ENCODE peak calls at places on chromosome 11, in ten cellular contexts. One of them, this sample, is unnamed.

GRCh38 chr11:92948116-92948515 is 21.3 kb upstream of the MTNR1B start:
- DNase-seq in GM12865: no peak
- DNase-seq in choroid plexus epithelial cell: no peak
- DNase-seq in RWPE2: no peak
- DNase-seq in HFF-Myc: no peak
- DNase-seq in IMR-90: no peak
- DNase-seq in NB4: no peak
- DNase-seq in HL-60: no peak
- DNase-seq in epithelial cell of esophagus: no peak
- DNase-seq in ovary: no peak
- DNase-seq in this sample: no peak

GRCh38 chr11:825366-826231 is 2.1 kb upstream of the CRACR2B start:
- DNase-seq in GM12865: no peak
- DNase-seq in choroid plexus epithelial cell: no peak
- DNase-seq in RWPE2: no peak
- DNase-seq in HFF-Myc: no peak
- DNase-seq in IMR-90: no peak
- DNase-seq in NB4: no peak
- DNase-seq in HL-60: no peak
- DNase-seq in epithelial cell of esophagus: no peak
- DNase-seq in ovary: no peak
- DNase-seq in this sample: no peak

GRCh38 chr11:35040221-35040942 is 98.6 kb upstream of the CD44 start:
- DNase-seq in GM12865: peak
- DNase-seq in choroid plexus epithelial cell: peak
- DNase-seq in RWPE2: no peak
- DNase-seq in HFF-Myc: no peak
- DNase-seq in IMR-90: peak
- DNase-seq in NB4: peak
- DNase-seq in HL-60: peak
- DNase-seq in epithelial cell of esophagus: peak
- DNase-seq in ovary: no peak
- DNase-seq in this sample: peak

GRCh38 chr11:64893194-64894069 is 15.0 kb upstream of the EHD1 start:
- DNase-seq in GM12865: no peak
- DNase-seq in choroid plexus epithelial cell: no peak
- DNase-seq in RWPE2: no peak
- DNase-seq in HFF-Myc: no peak
- DNase-seq in IMR-90: no peak
- DNase-seq in NB4: no peak
- DNase-seq in HL-60: no peak
- DNase-seq in epithelial cell of esophagus: no peak
- DNase-seq in ovary: no peak
- DNase-seq in this sample: no peak

GRCh38 chr11:31050061-31050790 is 319.3 kb downstream of the DCDC1 start:
- DNase-seq in GM12865: no peak
- DNase-seq in choroid plexus epithelial cell: no peak
- DNase-seq in RWPE2: no peak
- DNase-seq in HFF-Myc: no peak
- DNase-seq in IMR-90: no peak
- DNase-seq in NB4: no peak
- DNase-seq in HL-60: no peak
- DNase-seq in epithelial cell of esophagus: no peak
- DNase-seq in ovary: no peak
- DNase-seq in this sample: no peak

GRCh38 chr11:110433393-110434333 is 3.9 kb downstream of the FDX1 start:
- DNase-seq in GM12865: peak
- DNase-seq in choroid plexus epithelial cell: peak
- DNase-seq in RWPE2: no peak
- DNase-seq in HFF-Myc: no peak
- DNase-seq in IMR-90: peak
- DNase-seq in NB4: peak
- DNase-seq in HL-60: no peak
- DNase-seq in epithelial cell of esophagus: peak
- DNase-seq in ovary: no peak
- DNase-seq in this sample: no peak

GRCh38 chr11:22340803-22341581 is 2.8 kb downstream of the SLC17A6 start:
- DNase-seq in GM12865: no peak
- DNase-seq in choroid plexus epithelial cell: no peak
- DNase-seq in RWPE2: no peak
- DNase-seq in HFF-Myc: no peak
- DNase-seq in IMR-90: no peak
- DNase-seq in NB4: no peak
- DNase-seq in HL-60: no peak
- DNase-seq in epithelial cell of esophagus: no peak
- DNase-seq in ovary: no peak
- DNase-seq in this sample: no peak

GRCh38 chr11:45237666-45238348 is 48.3 kb downstream of the SYT13 start:
- DNase-seq in GM12865: no peak
- DNase-seq in choroid plexus epithelial cell: no peak
- DNase-seq in RWPE2: no peak
- DNase-seq in HFF-Myc: no peak
- DNase-seq in IMR-90: no peak
- DNase-seq in NB4: no peak
- DNase-seq in HL-60: no peak
- DNase-seq in epithelial cell of esophagus: no peak
- DNase-seq in ovary: no peak
- DNase-seq in this sample: no peak

GRCh38 chr11:112255075-112255739 is 5.5 kb downstream of the PLET1 start:
- DNase-seq in GM12865: no peak
- DNase-seq in choroid plexus epithelial cell: peak
- DNase-seq in RWPE2: no peak
- DNase-seq in HFF-Myc: no peak
- DNase-seq in IMR-90: peak
- DNase-seq in NB4: peak
- DNase-seq in HL-60: no peak
- DNase-seq in epithelial cell of esophagus: peak
- DNase-seq in ovary: no peak
- DNase-seq in this sample: no peak

GRCh38 chr11:129739339-129739738 is 76.3 kb upstream of the TMEM45B start:
- DNase-seq in GM12865: no peak
- DNase-seq in choroid plexus epithelial cell: no peak
- DNase-seq in RWPE2: peak
- DNase-seq in HFF-Myc: no peak
- DNase-seq in IMR-90: no peak
- DNase-seq in NB4: no peak
- DNase-seq in HL-60: no peak
- DNase-seq in epithelial cell of esophagus: no peak
- DNase-seq in ovary: no peak
- DNase-seq in this sample: no peak

GRCh38 chr11:104306862-104307474 is 143.0 kb upstream of the PDGFD start:
- DNase-seq in GM12865: no peak
- DNase-seq in choroid plexus epithelial cell: no peak
- DNase-seq in RWPE2: no peak
- DNase-seq in HFF-Myc: no peak
- DNase-seq in IMR-90: no peak
- DNase-seq in NB4: no peak
- DNase-seq in HL-60: no peak
- DNase-seq in epithelial cell of esophagus: no peak
- DNase-seq in ovary: no peak
- DNase-seq in this sample: no peak

GRCh38 chr11:37942081-37942480 is 1344.0 kb upstream of the RAG2 start:
- DNase-seq in GM12865: no peak
- DNase-seq in choroid plexus epithelial cell: peak
- DNase-seq in RWPE2: no peak
- DNase-seq in HFF-Myc: no peak
- DNase-seq in IMR-90: no peak
- DNase-seq in NB4: no peak
- DNase-seq in HL-60: no peak
- DNase-seq in epithelial cell of esophagus: peak
- DNase-seq in ovary: no peak
- DNase-seq in this sample: no peak

GRCh38 chr11:122748968-122749687 is 89.2 kb upstream of the CRTAM start:
- DNase-seq in GM12865: peak
- DNase-seq in choroid plexus epithelial cell: peak
- DNase-seq in RWPE2: no peak
- DNase-seq in HFF-Myc: no peak
- DNase-seq in IMR-90: peak
- DNase-seq in NB4: peak
- DNase-seq in HL-60: peak
- DNase-seq in epithelial cell of esophagus: peak
- DNase-seq in ovary: no peak
- DNase-seq in this sample: peak

GRCh38 chr11:13680501-13681264 is 12.2 kb downstream of the FAR1 start:
- DNase-seq in GM12865: peak
- DNase-seq in choroid plexus epithelial cell: peak
- DNase-seq in RWPE2: no peak
- DNase-seq in HFF-Myc: no peak
- DNase-seq in IMR-90: no peak
- DNase-seq in NB4: peak
- DNase-seq in HL-60: peak
- DNase-seq in epithelial cell of esophagus: no peak
- DNase-seq in ovary: no peak
- DNase-seq in this sample: no peak

GRCh38 chr11:113048820-113049555 is 87.8 kb downstream of the NCAM1 start:
- DNase-seq in GM12865: no peak
- DNase-seq in choroid plexus epithelial cell: peak
- DNase-seq in RWPE2: no peak
- DNase-seq in HFF-Myc: no peak
- DNase-seq in IMR-90: no peak
- DNase-seq in NB4: no peak
- DNase-seq in HL-60: no peak
- DNase-seq in epithelial cell of esophagus: peak
- DNase-seq in ovary: no peak
- DNase-seq in this sample: no peak

DNA sequence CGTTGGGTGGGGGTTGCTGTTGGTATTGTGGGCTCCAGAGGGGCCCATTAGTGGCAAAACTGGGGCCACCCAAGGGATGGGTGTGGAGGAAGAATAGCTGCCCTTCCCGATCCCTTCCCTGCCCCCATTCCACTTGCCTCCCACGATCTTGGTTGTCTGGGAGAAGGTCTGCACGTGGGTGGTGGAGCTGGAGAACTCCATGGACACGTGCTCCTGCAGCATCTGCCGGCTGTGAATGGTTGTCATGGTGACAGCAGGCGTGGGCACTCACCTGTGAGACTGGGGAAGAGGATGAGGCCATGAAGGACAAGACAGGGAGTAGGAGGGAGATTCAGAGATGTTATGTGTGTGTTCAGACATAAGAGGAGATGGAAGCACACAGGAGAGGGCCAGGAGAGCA is 2.0 kb downstream of the IGSF22 start:
- DNase-seq in GM12865: no peak
- DNase-seq in choroid plexus epithelial cell: no peak
- DNase-seq in RWPE2: no peak
- DNase-seq in HFF-Myc: no peak
- DNase-seq in IMR-90: no peak
- DNase-seq in NB4: no peak
- DNase-seq in HL-60: no peak
- DNase-seq in epithelial cell of esophagus: no peak
- DNase-seq in ovary: no peak
- DNase-seq in this sample: no peak
- TF ChIP-seq CTCF in GM12865: no peak
- TF ChIP-seq CTCF in choroid plexus epithelial cell: no peak
- TF ChIP-seq CTCF in RWPE2: no peak
- TF ChIP-seq CTCF in HFF-Myc: no peak
- TF ChIP-seq CTCF in IMR-90: no peak
- TF ChIP-seq CTCF in NB4: no peak
- TF ChIP-seq CTCF in HL-60: no peak
- TF ChIP-seq CTCF in epithelial cell of esophagus: no peak
- TF ChIP-seq CTCF in ovary: no peak
- TF ChIP-seq CTCF in this sample: no peak

GRCh38 chr11:7577883-7578242 is 64.1 kb downstream of the PPFIBP2 start:
- DNase-seq in GM12865: no peak
- DNase-seq in choroid plexus epithelial cell: peak
- DNase-seq in RWPE2: no peak
- DNase-seq in HFF-Myc: peak
- DNase-seq in IMR-90: peak
- DNase-seq in NB4: peak
- DNase-seq in HL-60: peak
- DNase-seq in epithelial cell of esophagus: peak
- DNase-seq in ovary: no peak
- DNase-seq in this sample: no peak
- H3K4me3 ChIP-seq in GM12865: no peak
- H3K4me3 ChIP-seq in choroid plexus epithelial cell: peak
- H3K4me3 ChIP-seq in RWPE2: no peak
- H3K4me3 ChIP-seq in HFF-Myc: peak
- H3K4me3 ChIP-seq in IMR-90: peak
- H3K4me3 ChIP-seq in NB4: peak
- H3K4me3 ChIP-seq in HL-60: no peak
- H3K4me3 ChIP-seq in epithelial cell of esophagus: no peak
- H3K4me3 ChIP-seq in ovary: peak
- H3K4me3 ChIP-seq in this sample: no peak

DNA sequence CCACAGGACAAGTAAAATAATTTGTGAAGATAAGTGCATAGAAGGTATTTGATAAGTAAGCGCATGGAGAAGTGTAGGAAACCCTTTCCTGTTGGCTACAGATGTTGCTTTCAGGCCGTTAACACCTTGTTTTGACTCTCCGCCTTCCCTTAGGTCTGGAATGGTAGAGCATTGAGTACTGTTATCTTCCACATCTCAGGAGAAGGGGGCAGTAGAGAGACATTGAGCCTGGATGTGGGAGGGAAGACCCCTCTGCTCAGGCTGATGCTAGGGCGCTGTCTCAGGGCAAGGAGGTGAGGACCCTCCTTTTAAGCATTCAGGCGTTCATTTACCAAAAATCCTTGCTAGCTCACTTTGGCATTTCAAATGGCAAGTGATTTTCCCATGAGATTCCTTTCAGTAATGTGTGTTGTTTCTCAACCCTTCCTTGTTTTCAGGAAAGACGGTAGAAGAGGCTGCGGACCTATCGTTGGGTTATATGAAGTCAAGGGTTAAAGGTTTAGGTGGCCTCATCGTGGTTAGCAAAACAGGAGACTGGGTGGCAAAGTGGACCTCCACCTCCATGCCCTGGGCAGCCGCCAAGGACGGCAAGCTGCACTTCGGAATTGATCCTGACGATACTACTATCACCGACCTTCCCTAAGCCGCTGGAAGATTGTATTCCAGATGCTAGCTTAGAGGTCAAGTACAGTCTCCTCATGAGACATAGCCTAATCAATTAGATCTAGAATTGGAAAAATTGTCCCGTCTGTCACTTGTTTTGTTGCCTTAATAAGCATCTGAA is 27.0 kb upstream of the SCGB1A1 start:
- DNase-seq in GM12865: no peak
- DNase-seq in choroid plexus epithelial cell: no peak
- DNase-seq in RWPE2: no peak
- DNase-seq in HFF-Myc: no peak
- DNase-seq in IMR-90: no peak
- DNase-seq in NB4: no peak
- DNase-seq in HL-60: no peak
- DNase-seq in epithelial cell of esophagus: no peak
- DNase-seq in ovary: no peak
- DNase-seq in this sample: no peak
- TF ChIP-seq CTCF in GM12865: no peak
- TF ChIP-seq CTCF in choroid plexus epithelial cell: peak
- TF ChIP-seq CTCF in RWPE2: no peak
- TF ChIP-seq CTCF in HFF-Myc: peak
- TF ChIP-seq CTCF in IMR-90: peak
- TF ChIP-seq CTCF in NB4: no peak
- TF ChIP-seq CTCF in HL-60: no peak
- TF ChIP-seq CTCF in epithelial cell of esophagus: peak
- TF ChIP-seq CTCF in ovary: no peak
- TF ChIP-seq CTCF in this sample: no peak

GRCh38 chr11:73137942-73138274 is 4.2 kb downstream of the FCHSD2 start:
- DNase-seq in GM12865: no peak
- DNase-seq in choroid plexus epithelial cell: no peak
- DNase-seq in RWPE2: no peak
- DNase-seq in HFF-Myc: no peak
- DNase-seq in IMR-90: no peak
- DNase-seq in NB4: no peak
- DNase-seq in HL-60: no peak
- DNase-seq in epithelial cell of esophagus: no peak
- DNase-seq in ovary: no peak
- DNase-seq in this sample: no peak
- H3K4me3 ChIP-seq in GM12865: peak
- H3K4me3 ChIP-seq in choroid plexus epithelial cell: no peak
- H3K4me3 ChIP-seq in RWPE2: no peak
- H3K4me3 ChIP-seq in HFF-Myc: no peak
- H3K4me3 ChIP-seq in IMR-90: no peak
- H3K4me3 ChIP-seq in NB4: peak
- H3K4me3 ChIP-seq in HL-60: no peak
- H3K4me3 ChIP-seq in epithelial cell of esophagus: no peak
- H3K4me3 ChIP-seq in ovary: no peak
- H3K4me3 ChIP-seq in this sample: no peak